ENCODE peak calls at places on chromosomes 6 and 20, in five cellular contexts. D, F, C, E and Z are unnamed samples.

GRCh38 chr6:43842231-43842794 is 72.3 kb downstream of the VEGFA start:
- DNase-seq in D (no peak), F (no peak), C (no peak), E (no peak), Z (no peak)

GRCh38 chr6:52729594-52729993 is 33.7 kb downstream of the GSTA2 start:
- DNase-seq in D (no peak), F (no peak), C (no peak), E (no peak), Z (no peak)

GRCh38 chr6:13427838-13428527 is 59.4 kb downstream of the GFOD1 start:
- DNase-seq in D (no peak), F (no peak), C (no peak), E (no peak), Z (peak; percentile 64)

GRCh38 chr6:143621876-143622605 is 55.7 kb upstream of the PHACTR2 start:
- DNase-seq in D (no peak), F (no peak), C (no peak), E (peak; percentile 34), Z (no peak)

GRCh38 chr6:3045369-3045768 is 22.9 kb upstream of the RIPK1 start:
- DNase-seq in D (no peak), F (no peak), C (no peak), E (no peak), Z (no peak)

GRCh38 chr20:35252037-35252461 is 25.6 kb downstream of the MMP24 start:
- DNase-seq in D (no peak), F (no peak), C (no peak), E (no peak), Z (peak; percentile 81)

GRCh38 chr6:33277663-33278391 is 904 bp downstream of the B3GALT4 start:
- DNase-seq in D (no peak), F (no peak), C (no peak), E (no peak), Z (peak; percentile 30)

GRCh38 chr6:142947702-142948480 is 2.9 kb upstream of the HIVEP2 start:
- DNase-seq in D (no peak), F (no peak), C (no peak), E (no peak), Z (no peak)

GRCh38 chr6:19845271-19846046 is 8.3 kb downstream of the ID4 start:
- DNase-seq in D (no peak), F (no peak), C (no peak), E (no peak), Z (no peak)

GRCh38 chr6:20575125-20575524 is 40.9 kb downstream of the CDKAL1 start:
- DNase-seq in D (no peak), F (no peak), C (no peak), E (no peak), Z (no peak)

GRCh38 chr20:23456416-23456815 is 3.7 kb upstream of the CST11 start:
- DNase-seq in D (no peak), F (no peak), C (no peak), E (no peak), Z (peak; percentile 10)

GRCh38 chr6:155832596-155832995 is 377.0 kb upstream of the NOX3 start:
- DNase-seq in D (no peak), F (no peak), C (no peak), E (no peak), Z (no peak)

GRCh38 chr6:161676566-161676965 is 402.7 kb upstream of the AGPAT4 start:
- DNase-seq in D (no peak), F (no peak), C (no peak), E (no peak), Z (no peak)

GRCh38 chr6:10554826-10555225 is 33.7 kb downstream of the GCNT2 start:
- DNase-seq in D (no peak), F (no peak), C (no peak), E (no peak), Z (no peak)

GRCh38 chr6:39731565-39731964 is 6.4 kb upstream of the KIF6 start:
- DNase-seq in D (no peak), F (no peak), C (no peak), E (no peak), Z (no peak)

GRCh38 chr20:40778894-40779496 is 90.0 kb upstream of the MAFB start:
- DNase-seq in D (no peak), F (no peak), C (no peak), E (no peak), Z (no peak)

GRCh38 chr20:23227274-23227673 is 123.3 kb upstream of the NXT1 start:
- DNase-seq in D (no peak), F (no peak), C (no peak), E (no peak), Z (no peak)

GRCh38 chr20:46243707-46244628 is 64.3 kb downstream of the CDH22 start:
- DNase-seq in D (no peak), F (no peak), C (no peak), E (no peak), Z (no peak)

GRCh38 chr6:21121737-21122136 is 471.8 kb upstream of the SOX4 start:
- DNase-seq in D (no peak), F (no peak), C (no peak), E (no peak), Z (no peak)

GRCh38 chr20:61253640-61254511 is 1.8 kb downstream of the CDH4 start:
- DNase-seq in D (no peak), F (no peak), C (no peak), E (no peak), Z (no peak)

GRCh38 chr6:56733298-56733697 is 90.6 kb upstream of the DST start:
- DNase-seq in D (no peak), F (no peak), C (no peak), E (no peak), Z (no peak)

GRCh38 chr6:56713285-56713684 is 70.6 kb upstream of the DST start:
- DNase-seq in D (no peak), F (peak; percentile 68), C (no peak), E (peak; percentile 75), Z (no peak)

GRCh38 chr6:122722746-122723145 is 56.8 kb upstream of the FABP7 start:
- DNase-seq in D (no peak), F (no peak), C (no peak), E (no peak), Z (no peak)

GRCh38 chr6:170163405-170164170 is 127.3 kb downstream of the DLL1 start:
- DNase-seq in D (no peak), F (no peak), C (no peak), E (no peak), Z (no peak)

DNA sequence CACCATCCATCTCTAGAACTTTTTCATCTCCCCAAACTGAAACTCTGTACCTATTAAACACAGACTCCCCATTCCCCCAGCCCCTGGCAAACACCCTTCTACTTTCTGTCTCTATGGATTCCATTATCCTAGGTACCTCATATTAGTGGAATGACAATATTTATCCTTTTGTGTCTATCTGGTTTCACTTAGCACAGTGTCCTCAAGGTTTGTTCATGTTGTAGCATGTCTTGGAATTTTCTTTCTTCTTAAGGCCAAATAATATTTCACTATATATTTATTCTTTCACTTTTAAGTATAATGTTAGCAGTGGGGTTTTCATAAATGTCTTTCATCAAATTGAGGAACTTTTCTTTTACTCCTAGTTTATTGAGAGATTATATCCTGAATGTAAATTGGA is 56.8 kb upstream of the DSP start:
- DNase-seq in D (no peak), F (no peak), C (no peak), E (no peak), Z (no peak)
- H3K4me3 ChIP-seq in D (no peak overlapping the region), F (no peak overlapping the region), C (no peak overlapping the region), E (no peak overlapping the region), Z (no peak overlapping the region)

DNA sequence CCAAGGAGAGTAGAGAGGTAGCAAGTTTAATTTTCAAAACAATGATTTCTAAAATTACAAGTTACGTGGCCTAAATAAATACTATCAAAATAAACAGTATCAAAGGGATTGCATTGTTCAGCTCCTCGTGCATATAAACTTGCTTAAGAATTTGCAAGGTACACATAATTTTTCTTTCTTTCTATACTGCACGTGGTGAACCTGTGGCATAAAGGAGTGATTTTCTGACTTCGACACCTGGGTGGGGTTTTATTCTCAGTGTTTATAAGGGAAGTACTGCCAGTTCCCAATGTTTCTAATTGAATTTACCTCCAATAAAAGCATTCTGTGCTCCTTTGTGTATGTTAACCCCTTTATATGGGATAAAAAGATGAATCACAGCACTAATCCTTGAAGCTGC is 50.1 kb upstream of the C20orf144 start:
- DNase-seq in D (no peak), F (no peak), C (no peak), E (no peak), Z (no peak)
- H3K4me1 ChIP-seq in D (no peaks in the 10 kb centered on the region), F (no peaks in the 10 kb centered on the region), C (no peaks in the 10 kb centered on the region), E (no peaks in the 10 kb centered on the region), Z (no peaks in the 10 kb centered on the region)

DNA sequence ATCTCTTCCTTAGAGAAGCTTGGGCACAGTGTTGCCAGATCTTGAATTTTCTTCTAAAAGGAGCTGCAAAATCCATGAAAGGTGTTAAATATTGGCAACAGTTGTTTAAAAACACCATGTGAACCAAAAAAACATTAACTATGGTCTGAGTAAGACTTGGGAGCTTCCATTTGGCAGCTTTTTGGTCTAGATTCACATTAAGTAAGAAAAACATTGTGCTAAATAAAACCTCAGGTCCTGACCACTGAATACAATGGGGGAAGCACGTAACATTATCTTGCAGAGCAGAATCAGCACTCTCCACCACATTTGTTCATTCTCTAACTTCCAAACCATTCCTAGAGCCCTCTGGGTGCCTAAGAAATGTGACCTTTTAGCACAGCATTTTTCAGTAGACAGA is 437.6 kb upstream of the PLCB4 start:
- DNase-seq in D (no peak), F (no peak), C (no peak), E (no peak), Z (no peak)
- H3K27ac ChIP-seq in D (no peak overlapping the region), F (no peak overlapping the region), C (no peak overlapping the region), E (no peak overlapping the region), Z (no peak overlapping the region)

GRCh38 chr20:2603816-2604505 is 48.5 kb upstream of the NOP56 start:
- DNase-seq in D (no peak), F (no peak), C (no peak), E (no peak), Z (no peak)
- H3K4me3 ChIP-seq in D (no peak overlapping the region), F (no peak overlapping the region), C (no peak overlapping the region), E (no peak overlapping the region), Z (no peak overlapping the region)

GRCh38 chr20:63829943-63830820 is 882 bp downstream of the ZBTB46 start:
- DNase-seq in D (no peak), F (no peak), C (no peak), E (peak; percentile 44), Z (no peak)
- H3K4me1 ChIP-seq in D (peaks cover 14% of the 10 kb centered on the region), F (peaks cover 14% of the 10 kb centered on the region), C (peaks cover 14% of the 10 kb centered on the region), E (peaks cover 25% of the 10 kb centered on the region), Z (peaks cover 9% of the 10 kb centered on the region)

DNA sequence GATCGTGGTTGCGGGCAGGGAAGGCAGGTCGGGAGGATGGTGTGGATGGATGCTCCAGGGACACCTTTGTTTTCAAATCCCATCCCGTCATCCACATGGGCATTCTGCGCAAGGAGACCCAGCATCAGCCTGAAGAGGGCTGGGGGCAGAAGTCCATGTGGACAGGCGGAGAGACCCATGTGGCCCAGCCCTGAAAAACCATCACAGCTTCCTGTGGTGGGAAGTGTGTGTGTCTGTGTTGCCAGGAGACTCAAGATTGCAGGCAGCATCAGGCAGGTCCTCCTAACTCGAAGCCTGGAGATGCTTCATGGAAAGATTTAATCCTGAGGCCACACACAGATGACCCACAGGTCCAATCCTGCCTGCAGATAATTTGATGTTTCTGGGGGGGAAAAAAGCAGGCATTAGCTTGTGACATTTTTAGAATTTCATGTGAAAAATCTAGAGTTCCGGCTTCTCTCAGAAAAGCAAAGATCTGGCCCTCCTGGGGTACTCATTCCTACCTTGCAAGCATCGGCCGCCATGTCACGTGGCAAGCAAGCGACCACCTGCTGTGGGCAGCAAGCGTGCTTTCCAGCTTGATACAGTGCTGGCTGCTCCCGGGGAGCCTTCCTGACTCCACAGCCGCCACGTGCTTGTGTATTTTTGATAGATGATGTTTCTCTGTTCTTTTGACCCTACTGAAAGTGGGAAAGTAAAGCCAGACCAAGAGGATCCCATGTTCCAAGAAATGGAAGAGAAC is 25.8 kb downstream of the BCAS4 start:
- DNase-seq in D (no peak), F (no peak), C (no peak), E (no peak), Z (no peak)
- H3K27ac ChIP-seq in D (no peak overlapping the region), F (no peak overlapping the region), C (no peak overlapping the region), E (no peak overlapping the region), Z (no peak overlapping the region)